ENCODE peak calls at places on chromosomes 13 and 19, in four cellular contexts. K is OCI-LY7, G is neural progenitor cell, F is GM23248. V is an unnamed sample.

GRCh38 chr19:27794444-27795042 is 1418.4 kb downstream of the UQCRFS1 start:
- DNase-seq in K (peak; percentile 31), G (peak; percentile 67), F (peak; percentile 79), V (peak; percentile 6)

GRCh38 chr19:34475975-34476594 is 5.5 kb upstream of the WTIP start:
- DNase-seq in K (no peak), G (no peak), F (peak; percentile 16), V (no peak)

GRCh38 chr13:99919132-99919531 is 52.4 kb downstream of the ZIC5 start:
- DNase-seq in K (no peak), G (no peak), F (no peak), V (no peak)

GRCh38 chr13:38872693-38873092 is 117.9 kb downstream of the STOML3 start:
- DNase-seq in K (peak; percentile 40), G (peak; percentile 76), F (peak; percentile 47), V (peak; percentile 55)

GRCh38 chr19:42323852-42324654 is 1.4 kb upstream of the MEGF8 start:
- DNase-seq in K (no peak), G (peak; percentile 62), F (peak; percentile 54), V (no peak)

GRCh38 chr19:33395561-33396550 is 22.3 kb downstream of the CEBPG start:
- DNase-seq in K (no peak), G (no peak), F (peak; percentile 90), V (no peak)

GRCh38 chr13:19864339-19865309 is 1.2 kb upstream of the ZMYM5 start:
- DNase-seq in K (peak; percentile 85), G (peak; percentile 64), F (peak; percentile 84), V (peak; percentile 82)

GRCh38 chr19:3343619-3344502 is 22.5 kb upstream of the NFIC start:
- DNase-seq in K (peak; percentile 24), G (no peak), F (peak; percentile 95), V (peak; percentile 89)

GRCh38 chr13:97231118-97231831 is 9.1 kb downstream of the MBNL2 start:
- DNase-seq in K (no peak), G (no peak), F (peak; percentile 55), V (no peak)
- H3K4me1 ChIP-seq in K (peaks cover 16% of the 10 kb centered on the region), G (peaks cover 15% of the 10 kb centered on the region), F (peaks cover 51% of the 10 kb centered on the region), V (peaks cover 5% of the 10 kb centered on the region)

DNA sequence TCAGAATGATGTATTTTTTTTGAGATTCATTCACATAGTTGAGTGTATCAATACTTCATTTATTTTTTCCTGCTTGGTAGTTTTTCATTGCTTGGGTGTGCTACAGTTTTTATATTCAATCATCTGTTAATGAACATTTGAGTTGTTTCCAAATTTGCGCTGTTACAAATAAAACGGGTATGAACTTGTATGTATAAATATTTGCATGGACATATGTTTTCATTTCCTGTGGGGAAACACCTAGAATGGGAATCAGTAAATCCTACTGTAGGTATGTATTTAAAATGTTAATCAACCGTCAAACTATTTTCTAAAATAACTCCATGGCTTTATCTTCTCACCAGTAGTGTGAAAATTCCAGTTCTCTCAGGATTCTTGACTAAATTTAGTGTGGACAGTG is 826.3 kb downstream of the EFNB2 start:
- DNase-seq in K (no peak), G (no peak), F (no peak), V (no peak)
- H4K20me1 ChIP-seq in K (no peaks in the 10 kb centered on the region), G (no peaks in the 10 kb centered on the region), F (no peaks in the 10 kb centered on the region), V (no peaks in the 10 kb centered on the region)

DNA sequence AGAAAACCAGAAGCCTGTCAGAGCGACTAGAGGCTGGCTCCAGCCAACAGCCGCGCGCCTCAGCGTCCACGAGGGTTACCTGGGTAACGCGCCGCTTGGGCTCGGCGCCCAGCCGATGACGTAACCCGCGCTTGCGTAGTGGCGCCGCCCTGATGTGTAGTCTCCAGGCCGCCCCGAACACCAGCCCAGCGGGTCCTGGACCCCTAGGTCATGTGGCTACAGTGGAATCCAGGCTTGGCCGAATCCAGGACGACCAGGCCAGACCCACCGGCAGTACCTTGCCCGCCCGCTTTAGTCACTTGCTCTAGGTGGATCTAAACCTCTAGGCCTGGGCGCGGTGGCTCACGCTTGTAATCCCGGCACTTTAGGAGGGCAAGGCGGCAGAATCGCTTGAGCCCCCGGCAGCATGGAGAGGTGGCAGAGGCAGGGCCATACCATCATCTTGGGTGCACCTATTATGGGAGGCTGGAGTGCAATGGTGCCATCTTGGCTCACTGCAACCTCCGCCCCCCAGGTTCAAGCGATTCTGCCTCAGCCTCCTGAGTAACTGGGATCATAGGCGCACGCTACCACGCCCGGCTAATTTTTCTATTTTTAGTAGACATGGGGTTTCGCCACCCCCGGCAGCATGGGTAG is 7.2 kb upstream of the ZNF606 start:
- DNase-seq in K (no peak), G (peak; percentile 71), F (peak; percentile 89), V (peak; percentile 69)
- TF ChIP-seq EZH2phosphoT487 in K (no peak), G (no peak), F (no peak), V (no peak)

GRCh38 chr13:111143875-111144540 is 28.9 kb downstream of the ARHGEF7 start:
- DNase-seq in K (no peak), G (no peak), F (peak; percentile 38), V (no peak)
- H3K4me1 ChIP-seq in K (no peaks in the 10 kb centered on the region), G (no peaks in the 10 kb centered on the region), F (no peaks in the 10 kb centered on the region), V (no peaks in the 10 kb centered on the region)

GRCh38 chr19:7986321-7987083 is 18.9 kb downstream of the ELAVL1 start:
- DNase-seq in K (no peak), G (no peak), F (peak; percentile 79), V (peak; percentile 94)
- H4K20me1 ChIP-seq in K (peaks cover 4% of the 10 kb centered on the region), G (peaks cover 100% of the 10 kb centered on the region), F (peaks cover 18% of the 10 kb centered on the region), V (peaks cover 13% of the 10 kb centered on the region)

DNA sequence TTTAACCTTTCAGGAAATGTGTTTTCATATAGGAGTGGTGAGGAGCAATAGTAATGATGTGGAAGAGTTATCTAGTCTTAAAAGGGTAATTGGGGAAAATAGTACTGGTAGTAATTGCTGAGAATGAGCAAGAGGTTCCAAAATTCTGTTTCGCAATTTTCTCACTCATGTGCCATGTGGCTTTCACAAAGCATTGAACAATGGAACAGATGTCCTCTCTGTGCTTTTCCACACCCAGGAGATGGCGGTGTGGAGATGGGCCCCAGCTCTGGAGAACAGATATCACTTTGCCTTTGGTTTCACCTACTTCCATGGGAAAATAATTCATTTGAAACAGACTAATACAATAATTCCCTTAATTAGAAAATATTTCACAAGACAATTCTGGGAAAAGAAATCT is 170.0 kb upstream of the SLC10A2 start:
- DNase-seq in K (no peak), G (no peak), F (no peak), V (peak; percentile 16)
- TF ChIP-seq EZH2phosphoT487 in K (no peak), G (no peak), F (no peak), V (no peak)

GRCh38 chr13:75787249-75787940 is 151.3 kb downstream of the LMO7 start:
- DNase-seq in K (no peak), G (no peak), F (peak; percentile 75), V (no peak)
- H3K4me1 ChIP-seq in K (no peaks in the 10 kb centered on the region), G (no peaks in the 10 kb centered on the region), F (peaks cover 53% of the 10 kb centered on the region), V (peaks cover 17% of the 10 kb centered on the region)

DNA sequence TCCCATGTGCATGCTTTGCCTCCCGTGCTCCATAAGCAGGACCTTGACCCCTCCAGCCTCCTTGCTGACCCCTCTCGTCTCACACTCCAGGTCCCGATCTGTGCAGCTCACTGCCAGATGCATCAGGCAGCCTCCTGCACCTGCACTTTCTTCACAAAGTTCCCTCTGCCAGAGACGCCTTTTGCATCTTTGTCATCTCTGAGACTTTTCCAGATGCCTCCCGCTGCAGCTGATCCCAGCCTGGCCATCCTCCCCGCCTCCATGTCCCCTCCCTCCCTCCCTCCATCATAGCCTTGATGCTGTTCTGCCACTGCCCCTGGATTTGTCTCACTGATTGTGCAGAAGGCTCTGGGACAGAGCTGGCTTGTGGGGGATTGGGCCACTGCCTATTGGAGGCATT is 29.9 kb downstream of the PPP1R37 start:
- DNase-seq in K (no peak), G (no peak), F (no peak), V (no peak)
- H4K20me1 ChIP-seq in K (peaks cover 12% of the 10 kb centered on the region), G (peaks cover 94% of the 10 kb centered on the region), F (peaks cover 9% of the 10 kb centered on the region), V (no peaks in the 10 kb centered on the region)

V was measured in PC-3.